ENCODE peak calls at places on chromosomes 4 and X, in eight cellular contexts. P, E, B, F, U, A, I and M are unnamed samples.
A peak's percentile ranks its signal among the peaks of the same experiment; 100 is the strongest.

GRCh38 chrX:7746861-7747260 is 96.1 kb upstream of the VCX start:
- DNase-seq in E (no peak), P (no peak), U (no peak), B (no peak), I (no peak), F (no peak), A (no peak), M (no peak)

GRCh38 chr4:1277667-1278335 is 11.9 kb upstream of the MAEA start:
- DNase-seq in A (no peak), E (no peak), F (peak; percentile 41), P (peak; percentile 43), I (no peak), U (no peak), B (no peak), M (no peak)

GRCh38 chr4:123037809-123038208 is 115.4 kb upstream of the NUDT6 start:
- DNase-seq in A (no peak), I (no peak), P (no peak), B (no peak), E (no peak), U (no peak), F (no peak), M (no peak)

GRCh38 chrX:14501312-14501711 is 28.0 kb upstream of the GLRA2 start:
- DNase-seq in U (no peak), A (no peak), I (no peak), P (no peak), E (no peak), B (no peak), F (no peak), M (no peak)

GRCh38 chr4:38106301-38106700 is 146.1 kb downstream of the PTTG2 start:
- DNase-seq in P (no peak), F (no peak), I (no peak), U (no peak), A (no peak), E (no peak), B (no peak), M (no peak)

GRCh38 chr4:137707626-137708025 is 175.3 kb upstream of the PCDH18 start:
- DNase-seq in A (no peak), P (no peak), F (no peak), I (no peak), U (no peak), E (no peak), B (peak; percentile 39), M (no peak)

GRCh38 chrX:139640259-139640658 is 67.7 kb downstream of the MCF2 start:
- DNase-seq in P (no peak), E (no peak), A (no peak), U (no peak), F (no peak), B (no peak), I (no peak), M (no peak)

GRCh38 chrX:13418126-13419091 is 98.6 kb upstream of the ATXN3L start:
- DNase-seq in I (no peak), B (peak; percentile 45), E (no peak), F (no peak), A (no peak), P (no peak), U (no peak), M (no peak)

GRCh38 chr4:54217642-54218486 is 11.2 kb upstream of the PDGFRA start:
- DNase-seq in I (peak; percentile 56), B (peak; percentile 94), A (peak; percentile 38), U (peak; percentile 49), F (peak; percentile 87), P (peak; percentile 95), E (peak; percentile 47), M (no peak)

GRCh38 chr4:2755821-2756690 is at the start of gene TNIP2:
- DNase-seq in F (peak; percentile 90), P (peak; percentile 97), E (peak; percentile 49), I (peak; percentile 89), A (peak; percentile 78), B (peak; percentile 73), U (peak; percentile 75), M (peak; percentile 33)

GRCh38 chr4:73103799-73104503 is 34.4 kb upstream of the COX18 start:
- DNase-seq in P (no peak), E (peak; percentile 21), U (no peak), F (no peak), I (no peak), A (no peak), B (peak; percentile 24), M (no peak)

GRCh38 chr4:173747537-173748257 is 217.7 kb upstream of the HAND2 start:
- DNase-seq in I (no peak), U (no peak), A (no peak), F (no peak), B (no peak), P (no peak), E (no peak), M (no peak)

GRCh38 chr4:81470456-81471327 is 1.0 kb downstream of the RASGEF1B start:
- DNase-seq in F (peak; percentile 80), B (peak; percentile 19), U (peak; percentile 42), P (peak; percentile 93), E (no peak), I (no peak), A (peak; percentile 37), M (peak; percentile 54)

GRCh38 chrX:70434914-70435586 is 9.6 kb upstream of the DLG3 start:
- DNase-seq in F (no peak), A (no peak), B (no peak), I (no peak), U (no peak), E (no peak), P (peak; percentile 84), M (no peak)